ENCODE peak calls at places on chromosomes 7 and 10, in eight cellular contexts. Z, F, L, N, X, T, Y and G are unnamed samples.

GRCh38 chr7:87600130-87601124 is at the start of gene ABCB1:
- DNase-seq in Z (peak), F (peak), L (peak), N (peak), X (no peak), T (peak), Y (peak), G (no peak)

GRCh38 chr7:125098377-125098970 is 168.8 kb upstream of the POT1 start:
- DNase-seq in Z (no peak), F (no peak), L (no peak), N (no peak), X (no peak), T (no peak), Y (no peak), G (no peak)

GRCh38 chr7:131390275-131390674 is 62.6 kb downstream of the MKLN1 start:
- DNase-seq in Z (no peak), F (no peak), L (no peak), N (no peak), X (no peak), T (no peak), Y (no peak), G (no peak)

GRCh38 chr7:25777969-25778767 is 373.8 kb upstream of the NFE2L3 start:
- DNase-seq in Z (no peak), F (no peak), L (no peak), N (no peak), X (no peak), T (no peak), Y (no peak), G (no peak)

GRCh38 chr7:20601121-20601520 is 14.3 kb upstream of the ABCB5 start:
- DNase-seq in Z (no peak), F (no peak), L (no peak), N (no peak), X (no peak), T (no peak), Y (no peak), G (no peak)

GRCh38 chr7:5519515-5519928 is 95.9 kb upstream of the TNRC18 start:
- DNase-seq in Z (no peak), F (no peak), L (no peak), N (no peak), X (no peak), T (no peak), Y (no peak), G (no peak)

GRCh38 chr10:77173615-77174461 is 463.8 kb downstream of the KCNMA1 start:
- DNase-seq in Z (peak), F (peak), L (peak), N (peak), X (peak), T (peak), Y (peak), G (peak)

GRCh38 chr7:2476298-2476697 is at the start of gene GRIFIN:
- DNase-seq in Z (no peak), F (no peak), L (no peak), N (no peak), X (no peak), T (no peak), Y (no peak), G (no peak)

GRCh38 chr10:48391994-48392393 is 85.5 kb downstream of the MAPK8 start:
- DNase-seq in Z (no peak), F (no peak), L (no peak), N (no peak), X (no peak), T (no peak), Y (no peak), G (no peak)

GRCh38 chr7:94562525-94562924 is 52.9 kb downstream of the CASD1 start:
- DNase-seq in Z (no peak), F (no peak), L (no peak), N (no peak), X (no peak), T (no peak), Y (no peak), G (no peak)

GRCh38 chr10:129033790-129034272 is 433.2 kb upstream of the MGMT start:
- DNase-seq in Z (no peak), F (no peak), L (no peak), N (no peak), X (no peak), T (no peak), Y (no peak), G (no peak)

GRCh38 chr7:102412548-102412947 is 16.4 kb downstream of the PRKRIP1 start:
- DNase-seq in Z (peak), F (peak), L (no peak), N (no peak), X (no peak), T (no peak), Y (no peak), G (peak)

GRCh38 chr10:90560331-90560730 is 297.5 kb downstream of the HTR7 start:
- DNase-seq in Z (no peak), F (no peak), L (no peak), N (no peak), X (no peak), T (no peak), Y (no peak), G (no peak)

GRCh38 chr10:33506838-33507661 is 172.6 kb upstream of the NRP1 start:
- DNase-seq in Z (peak), F (no peak), L (no peak), N (no peak), X (no peak), T (no peak), Y (no peak), G (no peak)

GRCh38 chr10:15780353-15781135 is 60.8 kb upstream of the ITGA8 start:
- DNase-seq in Z (peak), F (no peak), L (peak), N (no peak), X (no peak), T (no peak), Y (no peak), G (no peak)

GRCh38 chr10:45383682-45384320 is 9.8 kb downstream of the ALOX5 start:
- DNase-seq in Z (no peak), F (no peak), L (no peak), N (no peak), X (no peak), T (no peak), Y (no peak), G (no peak)

GRCh38 chr7:24963218-24963617 is 16.8 kb downstream of the OSBPL3 start:
- DNase-seq in Z (peak), F (no peak), L (peak), N (no peak), X (no peak), T (no peak), Y (peak), G (no peak)

GRCh38 chr10:132724436-132724835 is 61.5 kb downstream of the NKX6-2 start:
- DNase-seq in Z (peak), F (no peak), L (no peak), N (no peak), X (peak), T (no peak), Y (no peak), G (peak)

GRCh38 chr10:124219655-124220054 is 126.3 kb upstream of the CHST15 start:
- DNase-seq in Z (no peak), F (no peak), L (no peak), N (no peak), X (no peak), T (no peak), Y (no peak), G (no peak)

GRCh38 chr10:34397324-34397723 is 417.8 kb downstream of the PARD3 start:
- DNase-seq in Z (peak), F (no peak), L (no peak), N (no peak), X (no peak), T (no peak), Y (no peak), G (peak)

GRCh38 chr7:14894826-14895225 is 7.7 kb downstream of the DGKB start:
- DNase-seq in Z (no peak), F (no peak), L (no peak), N (no peak), X (no peak), T (no peak), Y (no peak), G (no peak)

GRCh38 chr10:78367751-78368150 is 334.1 kb downstream of the RPS24 start:
- DNase-seq in Z (no peak), F (no peak), L (no peak), N (no peak), X (no peak), T (no peak), Y (no peak), G (no peak)

GRCh38 chr7:5477126-5477525 is 53.5 kb upstream of the TNRC18 start:
- DNase-seq in Z (no peak), F (no peak), L (no peak), N (no peak), X (no peak), T (no peak), Y (no peak), G (no peak)

GRCh38 chr10:69703766-69704191 is 73.7 kb downstream of the FAM241B start:
- DNase-seq in Z (peak), F (no peak), L (no peak), N (no peak), X (peak), T (no peak), Y (no peak), G (peak)

GRCh38 chr7:28435152-28435551 is 22.8 kb downstream of the CREB5 start:
- DNase-seq in Z (no peak), F (no peak), L (no peak), N (no peak), X (no peak), T (no peak), Y (no peak), G (no peak)

GRCh38 chr10:31317652-31318381 is 1.2 kb upstream of the ZEB1 start:
- DNase-seq in Z (no peak), F (no peak), L (peak), N (no peak), X (no peak), T (peak), Y (no peak), G (no peak)

GRCh38 chr7:30434140-30434799 is 44.3 kb downstream of the NOD1 start:
- DNase-seq in Z (no peak), F (no peak), L (no peak), N (peak), X (no peak), T (no peak), Y (no peak), G (no peak)

GRCh38 chr7:17946591-17946990 is 6.3 kb upstream of the SNX13 start:
- DNase-seq in Z (no peak), F (no peak), L (no peak), N (no peak), X (no peak), T (no peak), Y (no peak), G (no peak)

GRCh38 chr7:23098029-23098428 is 7.6 kb upstream of the KLHL7 start:
- DNase-seq in Z (no peak), F (no peak), L (no peak), N (no peak), X (no peak), T (no peak), Y (no peak), G (no peak)

GRCh38 chr10:59124187-59124586 is 52.3 kb upstream of the PHYHIPL start:
- DNase-seq in Z (no peak), F (no peak), L (no peak), N (no peak), X (no peak), T (no peak), Y (no peak), G (no peak)

GRCh38 chr10:72173635-72174296 is 42.0 kb upstream of the ANAPC16 start:
- DNase-seq in Z (peak), F (no peak), L (no peak), N (no peak), X (no peak), T (no peak), Y (no peak), G (peak)

GRCh38 chr10:75209325-75210192 is 1.0 kb upstream of the VDAC2 start:
- DNase-seq in Z (peak), F (no peak), L (peak), N (peak), X (peak), T (peak), Y (peak), G (peak)

GRCh38 chr10:62170738-62171137 is 97.9 kb downstream of the RTKN2 start:
- DNase-seq in Z (no peak), F (no peak), L (no peak), N (no peak), X (no peak), T (no peak), Y (no peak), G (no peak)

GRCh38 chr7:44388089-44388970 is 62.9 kb upstream of the CAMK2B start:
- DNase-seq in Z (no peak), F (no peak), L (no peak), N (peak), X (no peak), T (no peak), Y (peak), G (no peak)

GRCh38 chr7:114944742-114945625 is 23.1 kb downstream of the MDFIC start:
- DNase-seq in Z (peak), F (peak), L (peak), N (peak), X (peak), T (no peak), Y (peak), G (peak)
- TF ChIP-seq CTCF in Z (no peak), F (no peak), L (no peak), N (no peak), X (no peak), T (no peak), Y (no peak), G (no peak)

GRCh38 chr7:51613911-51614344 is 297.3 kb upstream of the COBL start:
- DNase-seq in Z (no peak), F (no peak), L (no peak), N (no peak), X (no peak), T (no peak), Y (no peak), G (no peak)

GRCh38 chr7:51617691-51618090 is 301.1 kb upstream of the COBL start:
- DNase-seq in Z (no peak), F (no peak), L (no peak), N (no peak), X (no peak), T (no peak), Y (no peak), G (no peak)

GRCh38 chr7:51621956-51622355 is 305.3 kb upstream of the COBL start:
- DNase-seq in Z (no peak), F (no peak), L (no peak), N (no peak), X (no peak), T (no peak), Y (no peak), G (no peak)

GRCh38 chr7:51620690-51621089 is 304.1 kb upstream of the COBL start:
- DNase-seq in Z (no peak), F (peak), L (no peak), N (no peak), X (no peak), T (no peak), Y (no peak), G (no peak)

DNA sequence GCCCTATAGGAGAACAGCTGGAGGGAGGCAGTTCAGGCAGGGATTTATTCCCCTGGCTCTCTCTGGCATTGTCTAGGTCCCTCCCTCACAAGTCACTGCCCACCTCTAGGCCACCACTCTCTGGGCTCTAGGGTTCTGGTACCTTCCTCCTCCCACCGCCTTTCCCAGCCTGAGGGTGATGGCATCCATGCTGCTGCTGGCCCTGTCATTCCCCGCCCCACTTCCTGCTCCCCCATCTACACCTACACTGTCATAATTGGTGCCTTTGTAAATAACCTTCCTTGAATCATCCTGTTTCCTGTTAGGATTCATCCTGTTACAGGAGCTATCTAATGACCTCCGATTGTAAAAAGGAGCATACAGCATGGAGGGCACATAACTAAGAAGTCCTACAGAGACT is 303.3 kb upstream of the COBL start:
- DNase-seq in Z (no peak), F (no peak), L (no peak), N (no peak), X (no peak), T (no peak), Y (no peak), G (no peak)
- TF ChIP-seq CTCF in Z (no peak), F (no peak), L (no peak), N (no peak), X (no peak), T (no peak), Y (no peak), G (no peak)

GRCh38 chr10:44030132-44030531 is 354.8 kb downstream of the CXCL12 start:
- DNase-seq in Z (no peak), F (peak), L (no peak), N (no peak), X (no peak), T (no peak), Y (no peak), G (no peak)
- TF ChIP-seq CTCF in Z (peak), F (no peak), L (no peak), N (no peak), X (peak), T (no peak), Y (no peak), G (no peak)

GRCh38 chr7:152051968-152052367 is 26.5 kb downstream of the GALNT11 start:
- DNase-seq in Z (no peak), F (no peak), L (no peak), N (no peak), X (no peak), T (no peak), Y (no peak), G (no peak)

GRCh38 chr7:152050547-152050971 is 25.1 kb downstream of the GALNT11 start:
- DNase-seq in Z (peak), F (no peak), L (no peak), N (no peak), X (no peak), T (no peak), Y (no peak), G (no peak)

GRCh38 chr7:152056621-152057274 is 31.3 kb downstream of the GALNT11 start:
- DNase-seq in Z (no peak), F (no peak), L (no peak), N (no peak), X (no peak), T (no peak), Y (no peak), G (no peak)

GRCh38 chr7:152052772-152053171 is 27.3 kb downstream of the GALNT11 start:
- DNase-seq in Z (no peak), F (no peak), L (no peak), N (no peak), X (no peak), T (no peak), Y (no peak), G (no peak)

GRCh38 chr7:152054377-152055230 is 29.1 kb downstream of the GALNT11 start:
- DNase-seq in Z (peak), F (no peak), L (no peak), N (no peak), X (no peak), T (no peak), Y (no peak), G (peak)
- TF ChIP-seq CTCF in Z (peak), F (no peak), L (no peak), N (no peak), X (no peak), T (no peak), Y (no peak), G (peak)

DNA sequence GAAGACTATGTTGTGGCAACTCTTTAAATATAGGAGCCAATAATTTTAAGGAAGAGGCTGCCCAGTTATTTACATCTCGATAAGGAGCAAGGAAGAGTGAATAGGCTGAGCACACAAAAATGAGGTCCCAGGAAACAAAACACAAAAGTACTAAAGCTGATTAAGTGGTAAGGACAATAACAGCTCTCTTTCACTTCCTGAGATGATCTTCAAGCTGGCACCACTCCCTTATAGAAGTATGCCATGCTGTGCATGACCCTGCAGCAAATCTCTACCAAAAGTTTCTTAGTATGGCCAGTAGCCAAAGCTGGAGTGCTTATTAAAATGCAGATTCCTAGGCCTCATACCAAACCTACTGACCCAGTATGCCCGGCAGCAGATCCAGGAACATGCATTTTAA is 39.7 kb downstream of the CADPS2 start:
- DNase-seq in Z (no peak), F (no peak), L (no peak), N (no peak), X (no peak), T (no peak), Y (no peak), G (no peak)
- TF ChIP-seq CTCF in Z (no peak), F (no peak), L (no peak), N (no peak), X (no peak), T (no peak), Y (no peak), G (no peak)

DNA sequence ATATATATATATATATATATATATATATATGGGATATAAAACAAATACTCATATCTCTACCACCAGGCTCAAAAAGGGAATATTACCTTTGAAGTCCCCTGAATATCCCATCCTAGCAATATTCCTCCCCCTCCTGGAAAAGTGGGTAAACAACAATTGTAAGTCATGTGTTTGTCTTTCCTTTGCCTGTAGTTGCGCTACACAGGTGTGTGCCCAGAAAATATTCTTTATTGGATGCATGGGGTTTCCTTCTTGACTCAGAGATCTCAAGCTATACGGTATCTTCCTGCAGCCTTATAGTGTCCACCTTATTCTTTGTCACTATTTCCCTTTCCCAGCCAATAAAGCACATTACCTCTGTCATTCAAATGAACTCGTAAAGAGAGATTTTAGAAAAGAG is 54.2 kb downstream of the MET start:
- DNase-seq in Z (no peak), F (no peak), L (no peak), N (no peak), X (no peak), T (no peak), Y (no peak), G (no peak)
- TF ChIP-seq CTCF in Z (no peak), F (no peak), L (no peak), N (no peak), X (no peak), T (no peak), Y (no peak), G (no peak)

GRCh38 chr7:156039971-156040677 is 227.9 kb upstream of the SHH start:
- DNase-seq in Z (no peak), F (no peak), L (no peak), N (no peak), X (no peak), T (no peak), Y (no peak), G (no peak)
- TF ChIP-seq CTCF in Z (no peak), F (no peak), L (no peak), N (no peak), X (no peak), T (no peak), Y (no peak), G (no peak)

GRCh38 chr10:29886299-29886698 is 173.1 kb downstream of the JCAD start:
- DNase-seq in Z (no peak), F (no peak), L (no peak), N (no peak), X (no peak), T (no peak), Y (no peak), G (no peak)
- TF ChIP-seq CTCF in Z (no peak), F (no peak), L (no peak), N (no peak), X (no peak), T (no peak), Y (no peak), G (no peak)